ENCODE peak calls at places on chromosomes 5 and 9, in four cellular contexts. E is IMR-90, R is H9, S is H1. N is an unnamed sample.

GRCh38 chr5:66339896-66340295 is 195.8 kb downstream of the SREK1 start:
- DNase-seq in S (no peak), R (no peak), E (no peak), N (no peak)

GRCh38 chr5:170843870-170844269 is 17.9 kb upstream of the RANBP17 start:
- DNase-seq in R (no peak), E (no peak), S (no peak), N (no peak)

GRCh38 chr5:142549834-142550233 is 136.1 kb downstream of the FGF1 start:
- DNase-seq in R (no peak), S (no peak), E (no peak), N (no peak)

GRCh38 chr9:113808391-113809191 is 67.5 kb upstream of the ZNF618 start:
- DNase-seq in E (peak; percentile 83), R (no peak), S (no peak), N (no peak)

GRCh38 chr5:142330026-142330425 is 5.2 kb upstream of the SPRY4 start:
- DNase-seq in R (no peak), S (no peak), E (no peak), N (no peak)

GRCh38 chr9:94228616-94229015 is 30.5 kb upstream of the ZNF169 start:
- DNase-seq in R (no peak), E (no peak), S (no peak), N (no peak)

GRCh38 chr5:52808316-52808901 is 20.7 kb downstream of the ITGA1 start:
- DNase-seq in E (peak; percentile 29), R (no peak), S (no peak), N (no peak)

GRCh38 chr5:134554319-134555222 is 29.1 kb downstream of the JADE2 start:
- DNase-seq in E (peak; percentile 82), S (no peak), R (no peak), N (no peak)

GRCh38 chr9:133114451-133114885 is 6.6 kb downstream of the RALGDS start:
- DNase-seq in R (no peak), S (no peak), E (peak; percentile 21), N (no peak)

GRCh38 chr5:116013931-116014330 is 18.3 kb upstream of the ARL14EPL start:
- DNase-seq in S (no peak), E (no peak), R (no peak), N (no peak)

GRCh38 chr5:1161832-1162229 is 39.6 kb upstream of the SLC6A19 start:
- DNase-seq in R (no peak), E (no peak), S (no peak), N (no peak)

GRCh38 chr5:6704361-6704851 is 8.8 kb upstream of the TENT4A start:
- DNase-seq in E (peak; percentile 92), R (no peak), S (no peak), N (no peak)

GRCh38 chr5:174699131-174699530 is 25.3 kb upstream of the MSX2 start:
- DNase-seq in E (no peak), R (no peak), S (no peak), N (no peak)

GRCh38 chr5:394671-395155 is 48.3 kb upstream of the EXOC3 start:
- DNase-seq in R (peak; percentile 26), E (no peak), S (no peak), N (no peak)

GRCh38 chr9:122206118-122207046 is 22.4 kb downstream of the LHX6 start:
- DNase-seq in R (no peak), E (peak; percentile 80), S (no peak), N (no peak)

GRCh38 chr9:121748727-121749546 is 97.5 kb downstream of the DAB2IP start:
- DNase-seq in R (no peak), S (no peak), E (no peak), N (no peak)

GRCh38 chr5:95178046-95178651 is 106.7 kb downstream of the MCTP1 start:
- DNase-seq in E (no peak), R (peak; percentile 95), S (peak; percentile 70), N (peak; percentile 64)

GRCh38 chr5:98769256-98770157 is 4.0 kb upstream of the RGMB start:
- DNase-seq in E (peak; percentile 92), S (no peak), R (peak; percentile 63), N (peak; percentile 79)

GRCh38 chr5:115584501-115584900 is 17.8 kb downstream of the TICAM2 start:
- DNase-seq in S (no peak), E (no peak), R (no peak), N (no peak)

GRCh38 chr9:131714161-131714646 is 25.7 kb downstream of the RAPGEF1 start:
- DNase-seq in E (peak; percentile 91), S (no peak), R (no peak), N (no peak)

GRCh38 chr9:70479880-70480291 is 65.4 kb upstream of the KLF9 start:
- DNase-seq in E (peak; percentile 79), R (peak; percentile 46), S (peak; percentile 38), N (no peak)

GRCh38 chr9:69996947-69997346 is 46.7 kb upstream of the MAMDC2 start:
- DNase-seq in R (no peak), S (no peak), E (no peak), N (no peak)

GRCh38 chr9:122286764-122287163 is 22.1 kb downstream of the MRRF start:
- DNase-seq in S (no peak), E (no peak), R (no peak), N (no peak)

GRCh38 chr5:14220642-14221041 is 77.5 kb downstream of the TRIO start:
- DNase-seq in R (no peak), S (no peak), E (no peak), N (no peak)

GRCh38 chr9:133115604-133116345 is 5.3 kb downstream of the RALGDS start:
- DNase-seq in E (peak; percentile 63), R (no peak), S (no peak), N (no peak)

GRCh38 chr5:173775692-173776135 is 112.4 kb upstream of the CPEB4 start:
- DNase-seq in E (no peak), S (no peak), R (no peak), N (no peak)

GRCh38 chr5:139774980-139775654 is 20.5 kb upstream of the PSD2 start:
- DNase-seq in E (peak; percentile 68), R (peak; percentile 94), S (peak; percentile 63), N (peak; percentile 70)

GRCh38 chr9:91451431-91452270 is 28.0 kb upstream of the NFIL3 start:
- DNase-seq in S (no peak), E (peak; percentile 28), R (no peak), N (no peak)

GRCh38 chr5:170490381-170490780 is 13.4 kb upstream of the KCNIP1 start:
- DNase-seq in S (no peak), E (no peak), R (no peak), N (no peak)

GRCh38 chr9:108550111-108550510 is 305.7 kb downstream of the ACTL7B start:
- DNase-seq in R (no peak), S (no peak), E (no peak), N (no peak)

GRCh38 chr5:133742370-133743036 is 130.2 kb upstream of the FSTL4 start:
- DNase-seq in S (no peak), R (no peak), E (no peak), N (no peak)

GRCh38 chr5:41834506-41834905 is 35.7 kb downstream of the OXCT1 start:
- DNase-seq in E (no peak), R (no peak), S (no peak), N (no peak)

GRCh38 chr9:136343121-136343883 is 16.0 kb downstream of the GPSM1 start:
- DNase-seq in S (no peak), R (peak; percentile 68), E (no peak), N (no peak)
- H2BK5ac ChIP-seq in S (peak overlapping the region; percentile 85), R (no peak overlapping the region), E (peak overlapping the region; percentile 7), N (peak overlapping the region; percentile 94)

GRCh38 chr5:150584561-150585335 is 55.7 kb upstream of the SYNPO start:
- DNase-seq in R (no peak), S (no peak), E (no peak), N (no peak)
- H3K14ac ChIP-seq in R (peak overlapping the region; percentile 8), S (no peak overlapping the region), E (no peak overlapping the region), N (no peak overlapping the region)

DNA sequence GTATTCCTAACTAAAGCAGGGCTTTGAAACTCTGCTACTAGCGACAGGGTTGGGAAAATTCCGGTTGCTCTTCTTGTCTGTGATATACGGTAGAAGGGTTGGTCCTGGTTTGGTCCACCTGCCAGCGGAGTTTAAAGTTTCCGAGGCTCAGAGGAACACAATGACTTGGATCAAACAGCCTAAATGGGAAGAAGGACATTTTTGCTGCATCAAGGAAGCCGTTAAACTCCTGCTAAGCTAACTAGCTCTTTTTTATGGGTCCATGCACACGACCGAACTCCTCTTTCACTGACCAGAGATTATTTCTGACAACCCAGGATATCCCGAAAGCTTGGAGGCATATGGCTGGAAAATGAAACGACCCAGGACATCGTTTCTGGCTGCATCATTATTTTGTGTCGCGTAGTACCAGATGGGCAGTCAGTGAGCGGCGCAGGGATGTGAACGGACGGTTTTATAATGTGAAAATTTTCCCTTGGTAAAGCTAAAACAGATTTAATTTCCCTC is at the start of gene LURAP1L:
- DNase-seq in E (peak; percentile 83), R (peak; percentile 53), S (no peak), N (peak; percentile 49)
- H2BK5ac ChIP-seq in E (peak within 1 kb of the TSS; percentile 82), R (no peak within 1 kb of the TSS), S (peak within 1 kb of the TSS; percentile 8), N (no peak within 1 kb of the TSS)

DNA sequence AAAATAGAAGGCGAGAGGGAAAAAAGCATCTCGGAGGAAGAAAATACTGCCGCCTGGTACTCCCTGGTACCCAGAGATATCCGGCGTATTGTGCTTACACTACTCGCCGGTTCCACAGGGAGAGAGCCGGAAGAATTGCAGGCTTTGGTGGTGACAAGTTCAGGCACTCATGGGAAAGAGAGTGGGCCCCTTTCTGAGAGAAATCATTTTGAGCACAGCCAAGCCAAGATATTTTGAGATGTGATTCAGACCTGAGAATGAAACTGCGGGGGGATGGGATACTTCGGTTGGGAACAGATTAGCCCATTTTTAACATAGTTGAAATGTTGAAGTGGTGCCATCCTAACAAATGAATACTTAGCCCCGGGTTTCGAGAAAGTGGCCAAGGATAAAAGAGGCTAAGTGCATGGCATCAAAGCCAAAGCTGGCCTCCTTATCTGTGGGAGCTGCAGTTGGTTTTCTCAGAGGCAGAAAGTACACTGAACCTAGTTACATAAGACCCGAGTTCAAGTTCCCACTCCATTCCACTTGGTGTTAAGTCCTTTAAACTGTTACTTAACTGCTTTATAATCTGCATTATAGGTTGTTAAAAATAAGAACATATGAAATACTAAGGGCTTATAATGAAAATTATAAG is 62.7 kb downstream of the SLC1A3 start:
- DNase-seq in S (no peak), R (no peak), E (no peak), N (no peak)
- H3K14ac ChIP-seq in S (no peak overlapping the region), R (no peak overlapping the region), E (no peak overlapping the region), N (no peak overlapping the region)

N was measured in neuronal stem cell.